ENCODE peak calls at places on chromosomes 1 and 21, in seven cellular contexts. C is A549, E is lower lobe of right lung, Y is upper lobe of right lung, Z is neural progenitor cell, I is keratinocyte, J is AG10803. S is an unnamed sample.

GRCh38 chr1:218499021-218499691 is 154.0 kb downstream of the TGFB2 start:
- DNase-seq in C (no peak), I (no peak), Z (no peak), E (no peak), J (peak; percentile 95), Y (no peak), S (no peak)

GRCh38 chr1:104648269-104648691 is 898.6 kb downstream of the AMY1C start:
- DNase-seq in Z (peak; percentile 59), C (peak; percentile 1), I (no peak), E (no peak), J (no peak), Y (no peak), S (peak; percentile 16)

GRCh38 chr1:234218078-234218477 is 155.2 kb upstream of the COA6 start:
- DNase-seq in E (no peak), I (no peak), C (no peak), J (no peak), Y (no peak), Z (no peak), S (no peak)

GRCh38 chr21:34576043-34576466 is 38.9 kb downstream of the RCAN1 start:
- DNase-seq in Z (no peak), J (peak; percentile 43), Y (no peak), C (no peak), E (no peak), I (no peak), S (no peak)

GRCh38 chr21:32611471-32611997 is 643 bp downstream of the CFAP298 start:
- DNase-seq in I (no peak), Y (peak; percentile 73), J (peak; percentile 18), E (peak; percentile 58), Z (peak; percentile 57), C (peak; percentile 7), S (peak; percentile 66)

GRCh38 chr1:186302378-186302920 is 72.6 kb downstream of the TPR start:
- DNase-seq in Z (no peak), E (no peak), I (no peak), J (peak; percentile 29), Y (no peak), C (no peak), S (no peak)

GRCh38 chr1:222617367-222617951 is 438 bp upstream of the MIA3 start:
- DNase-seq in J (peak; percentile 99), E (peak; percentile 95), C (peak; percentile 77), Y (peak; percentile 96), Z (peak; percentile 98), I (peak; percentile 76), S (peak; percentile 87)

GRCh38 chr1:73803380-73803779 is 394.6 kb downstream of the LRRIQ3 start:
- DNase-seq in C (no peak), E (no peak), Y (no peak), Z (no peak), I (no peak), J (no peak), S (no peak)

GRCh38 chr1:160814856-160815255 is 18.9 kb downstream of the LY9 start:
- DNase-seq in Y (no peak), I (no peak), C (no peak), E (no peak), J (no peak), Z (no peak), S (no peak)

GRCh38 chr1:1684031-1684681 is 8.4 kb downstream of the SLC35E2B start:
- DNase-seq in Z (no peak), I (no peak), Y (no peak), C (no peak), E (no peak), J (no peak), S (no peak)

GRCh38 chr1:227885135-227885647 is 62.5 kb downstream of the WNT9A start:
- DNase-seq in Z (no peak), E (peak; percentile 46), Y (peak; percentile 57), C (no peak), I (no peak), J (no peak), S (no peak)

GRCh38 chr1:80801691-80802090 is 999.0 kb upstream of the ADGRL2 start:
- DNase-seq in Z (no peak), C (no peak), J (no peak), E (no peak), Y (no peak), I (no peak), S (no peak)
- TF ChIP-seq CTCF in Z (no peak), C (no peak), J (no peak), E (no peak), Y (no peak), I (no peak), S (no peak)

GRCh38 chr21:20259035-20259867 is 739.0 kb upstream of the NCAM2 start:
- DNase-seq in J (no peak), Z (no peak), Y (no peak), C (no peak), I (no peak), E (no peak), S (no peak)

GRCh38 chr21:20258542-20258941 is 739.7 kb upstream of the NCAM2 start:
- DNase-seq in C (no peak), J (no peak), Y (no peak), Z (no peak), E (no peak), I (no peak), S (no peak)

GRCh38 chr21:20253261-20253660 is 744.9 kb upstream of the NCAM2 start:
- DNase-seq in E (no peak), I (no peak), Z (no peak), J (no peak), Y (no peak), C (no peak), S (no peak)

GRCh38 chr21:20257052-20257451 is 741.2 kb upstream of the NCAM2 start:
- DNase-seq in C (no peak), E (no peak), I (no peak), J (no peak), Z (no peak), Y (no peak), S (no peak)

GRCh38 chr21:20254964-20255363 is 743.2 kb upstream of the NCAM2 start:
- DNase-seq in E (no peak), J (no peak), Z (no peak), C (no peak), I (no peak), Y (no peak), S (no peak)
- TF ChIP-seq CTCF in E (no peak), J (no peak), Z (no peak), C (no peak), I (no peak), Y (no peak), S (no peak)

GRCh38 chr1:117568999-117569398 is 36.8 kb upstream of the TENT5C start:
- DNase-seq in E (no peak), Z (no peak), I (no peak), C (no peak), Y (no peak), J (no peak), S (no peak)
- TF ChIP-seq CTCF in E (no peak), Z (peak; percentile 11), I (no peak), C (no peak), Y (no peak), J (no peak), S (no peak)

GRCh38 chr1:19670787-19671186 is 6.1 kb downstream of the HTR6 start:
- DNase-seq in I (no peak), Y (no peak), Z (no peak), E (no peak), J (no peak), C (no peak), S (no peak)
- TF ChIP-seq CTCF in I (no peak), Y (no peak), Z (no peak), E (no peak), J (no peak), C (no peak), S (no peak)

DNA sequence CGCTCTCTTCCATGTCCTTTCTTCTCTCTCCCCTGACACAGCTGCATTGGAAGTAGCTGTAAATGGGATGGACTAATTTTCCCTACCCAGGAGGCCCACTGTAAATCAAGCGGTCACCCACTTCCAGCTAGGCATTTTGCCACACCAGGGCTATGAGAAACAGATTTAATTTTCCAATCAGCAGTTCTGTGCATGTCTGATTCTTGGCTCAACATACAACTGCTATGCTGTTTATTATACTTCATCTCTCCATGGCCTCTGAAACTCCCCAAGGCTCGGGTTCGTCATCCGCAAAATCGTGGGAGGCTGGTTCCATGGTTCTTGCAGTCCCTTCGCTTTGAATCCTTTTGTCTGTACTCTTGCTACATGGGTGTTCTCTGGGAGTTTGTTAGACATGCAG is 190.3 kb downstream of the GABPA start:
- DNase-seq in J (no peak), Z (no peak), C (no peak), E (no peak), I (no peak), Y (no peak), S (no peak)
- TF ChIP-seq CTCF in J (no peak), Z (no peak), C (no peak), E (no peak), I (no peak), Y (no peak), S (no peak)

S was measured in GM10248.